ENCODE peak calls at places on chromosome 15, in four cellular contexts. O, F, J and L are unnamed samples.

GRCh38 chr15:47846911-47847310 is 129.6 kb downstream of the SEMA6D start:
- ATAC-seq in O (no peak), F (no peak), J (no peak), L (no peak)

GRCh38 chr15:57872281-57873010 is 165.9 kb downstream of the POLR2M start:
- ATAC-seq in O (peak), F (no peak), J (no peak), L (no peak)

GRCh38 chr15:45333550-45333949 is 44.8 kb downstream of the GATM start:
- ATAC-seq in O (no peak), F (no peak), J (peak), L (peak)

GRCh38 chr15:37893309-37893708 is 41.1 kb upstream of the TMCO5A start:
- ATAC-seq in O (no peak), F (no peak), J (no peak), L (no peak)

GRCh38 chr15:89335289-89336041 is 841 bp upstream of the POLG start:
- ATAC-seq in O (peak), F (no peak), J (peak), L (no peak)

GRCh38 chr15:59333401-59334062 is 39.1 kb downstream of the MYO1E start:
- ATAC-seq in O (no peak), F (no peak), J (no peak), L (no peak)

GRCh38 chr15:45646220-45646619 is 11.4 kb downstream of the SQOR start:
- ATAC-seq in O (no peak), F (no peak), J (no peak), L (no peak)

GRCh38 chr15:35308802-35309201 is 223.7 kb upstream of the NANOGP8 start:
- ATAC-seq in O (no peak), F (peak), J (no peak), L (peak)

GRCh38 chr15:37071134-37071533 is 29.2 kb downstream of the MEIS2 start:
- ATAC-seq in O (no peak), F (no peak), J (no peak), L (no peak)

GRCh38 chr15:99054892-99055291 is 47.3 kb upstream of the PGPEP1L start:
- ATAC-seq in O (no peak), F (no peak), J (no peak), L (no peak)

GRCh38 chr15:63073497-63074172 is 31.1 kb downstream of the TPM1 start:
- ATAC-seq in O (peak), F (peak), J (no peak), L (no peak)

GRCh38 chr15:40974921-40975320 is 21.6 kb downstream of the CHAC1 start:
- ATAC-seq in O (no peak), F (no peak), J (no peak), L (no peak)

GRCh38 chr15:51093865-51094605 is 671 bp downstream of the TNFAIP8L3 start:
- ATAC-seq in O (peak), F (peak), J (no peak), L (peak)

GRCh38 chr15:59794229-59794886 is 105.2 kb upstream of the BNIP2 start:
- ATAC-seq in O (no peak), F (no peak), J (no peak), L (no peak)

GRCh38 chr15:85277847-85278246 is 102.6 kb upstream of the AKAP13 start:
- ATAC-seq in O (no peak), F (no peak), J (no peak), L (no peak)

GRCh38 chr15:79933245-79933644 is 36.4 kb upstream of the MTHFS start:
- ATAC-seq in O (peak), F (no peak), J (no peak), L (no peak)

GRCh38 chr15:100929641-100930042 is 10.5 kb downstream of the LRRK1 start:
- ATAC-seq in O (no peak), F (no peak), J (no peak), L (no peak)

GRCh38 chr15:100928632-100929280 is 9.6 kb downstream of the LRRK1 start:
- ATAC-seq in O (no peak), F (no peak), J (no peak), L (no peak)

GRCh38 chr15:100930306-100930848 is 11.2 kb downstream of the LRRK1 start:
- ATAC-seq in O (no peak), F (no peak), J (no peak), L (no peak)

GRCh38 chr15:100932676-100933348 is 13.7 kb downstream of the LRRK1 start:
- ATAC-seq in O (no peak), F (no peak), J (no peak), L (no peak)

DNA sequence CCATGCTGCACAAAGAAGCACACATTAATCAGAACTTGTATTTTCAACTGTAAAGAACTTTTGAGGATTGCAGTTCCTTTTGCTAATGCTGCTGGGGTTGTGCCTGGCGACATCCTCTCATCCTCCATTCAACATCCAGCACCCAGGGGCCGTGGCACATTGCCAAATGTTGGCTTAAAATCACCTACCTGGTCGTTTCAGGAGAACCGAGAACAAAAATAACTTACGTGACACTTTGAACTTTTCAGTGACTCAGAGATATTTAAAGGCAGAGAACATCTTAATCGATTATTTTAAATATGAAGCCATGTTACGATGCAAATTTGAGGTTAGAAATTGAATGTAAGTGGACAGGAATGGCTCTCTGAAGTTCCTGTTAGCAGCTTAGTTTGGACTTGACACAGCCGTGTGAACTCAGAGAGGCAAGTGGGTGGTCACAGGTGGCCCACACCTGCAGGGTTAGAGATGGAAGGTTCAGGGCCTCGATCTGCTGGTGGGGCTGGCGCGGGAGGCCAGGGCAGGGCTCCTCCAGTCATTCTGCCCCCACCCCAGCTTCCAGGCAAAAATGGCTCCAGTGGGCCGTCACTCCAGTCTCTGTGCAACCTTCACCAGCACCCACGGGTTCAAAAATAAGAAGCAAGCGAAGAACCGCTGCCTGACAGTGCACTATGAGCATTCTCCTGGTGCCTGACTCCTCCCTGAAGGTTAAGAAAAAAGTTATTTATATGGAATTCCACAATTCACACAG is 12.2 kb downstream of the LRRK1 start:
- ATAC-seq in O (no peak), F (no peak), J (no peak), L (no peak)
- TF ChIP-seq POLR2A in O (no peak), F (no peak), J (no peak), L (no peak)

GRCh38 chr15:70855764-70856163 is 1.8 kb upstream of the LARP6 start:
- ATAC-seq in O (no peak), F (no peak), J (no peak), L (no peak)

GRCh38 chr15:70854669-70854976 is 666 bp upstream of the LARP6 start:
- ATAC-seq in O (peak), F (peak), J (no peak), L (peak)

GRCh38 chr15:70852501-70853269 is 1.3 kb downstream of the LARP6 start:
- ATAC-seq in O (no peak), F (peak), J (no peak), L (no peak)

GRCh38 chr15:70853270-70853854 is 595 bp downstream of the LARP6 start:
- ATAC-seq in O (peak), F (peak), J (no peak), L (peak)

GRCh38 chr15:70853855-70854668 is at the start of gene LARP6:
- ATAC-seq in O (peak), F (peak), J (no peak), L (peak)
- TF ChIP-seq POLR2A in O (peak), F (peak), J (no peak), L (peak)

DNA sequence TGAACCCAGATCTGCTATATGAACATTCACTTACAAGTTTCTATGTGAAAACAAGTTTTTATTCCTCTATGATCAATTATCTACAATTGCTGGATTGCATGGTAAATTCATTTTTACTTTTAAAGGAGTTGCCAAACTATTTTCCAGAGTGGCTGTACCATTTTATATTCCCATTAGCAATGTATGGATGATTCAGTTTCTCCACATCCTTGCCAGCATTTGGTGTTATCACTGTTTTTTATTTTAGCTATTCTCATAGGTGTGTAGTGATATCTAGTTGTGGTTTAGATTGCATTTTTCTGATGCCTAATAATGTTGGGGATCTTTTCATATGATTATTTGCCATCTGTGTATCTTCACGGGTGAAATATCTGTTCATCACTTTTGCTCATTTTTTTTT is 78.3 kb downstream of the APBA2 start:
- ATAC-seq in O (no peak), F (no peak), J (no peak), L (no peak)
- TF ChIP-seq POLR2A in O (no peak), F (no peak), J (no peak), L (no peak)

DNA sequence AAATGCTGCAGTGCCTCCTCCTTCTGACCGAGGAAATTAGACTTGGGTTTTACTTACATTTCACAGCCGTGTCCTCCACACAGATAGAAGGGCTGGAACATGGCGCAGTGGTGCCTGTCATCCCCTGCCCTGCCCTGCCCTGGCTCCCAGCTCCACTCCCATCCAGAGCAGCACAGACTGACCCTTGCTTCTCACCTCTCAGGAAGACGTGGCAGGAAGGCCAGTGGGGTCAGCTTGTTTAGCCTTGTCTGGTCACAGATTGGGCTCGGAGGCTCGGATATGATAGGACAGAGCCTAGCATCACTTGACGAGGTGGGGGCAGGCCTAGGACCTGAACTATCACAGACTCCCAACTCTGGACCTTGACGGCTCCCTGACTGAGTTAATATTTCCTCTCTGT is 88.5 kb downstream of the LINGO1 start:
- ATAC-seq in O (no peak), F (no peak), J (no peak), L (no peak)
- TF ChIP-seq POLR2A in O (no peak), F (no peak), J (no peak), L (no peak)

GRCh38 chr15:90881181-90881977 is 2.9 kb upstream of the FES start:
- ATAC-seq in O (no peak), F (no peak), J (no peak), L (no peak)

GRCh38 chr15:90882781-90883525 is 1.4 kb upstream of the FES start:
- ATAC-seq in O (no peak), F (no peak), J (no peak), L (no peak)

GRCh38 chr15:90883526-90883931 is 775 bp upstream of the FES start:
- ATAC-seq in O (no peak), F (no peak), J (no peak), L (no peak)

GRCh38 chr15:90880381-90881145 is 3.7 kb upstream of the FES start:
- ATAC-seq in O (no peak), F (no peak), J (no peak), L (no peak)

DNA sequence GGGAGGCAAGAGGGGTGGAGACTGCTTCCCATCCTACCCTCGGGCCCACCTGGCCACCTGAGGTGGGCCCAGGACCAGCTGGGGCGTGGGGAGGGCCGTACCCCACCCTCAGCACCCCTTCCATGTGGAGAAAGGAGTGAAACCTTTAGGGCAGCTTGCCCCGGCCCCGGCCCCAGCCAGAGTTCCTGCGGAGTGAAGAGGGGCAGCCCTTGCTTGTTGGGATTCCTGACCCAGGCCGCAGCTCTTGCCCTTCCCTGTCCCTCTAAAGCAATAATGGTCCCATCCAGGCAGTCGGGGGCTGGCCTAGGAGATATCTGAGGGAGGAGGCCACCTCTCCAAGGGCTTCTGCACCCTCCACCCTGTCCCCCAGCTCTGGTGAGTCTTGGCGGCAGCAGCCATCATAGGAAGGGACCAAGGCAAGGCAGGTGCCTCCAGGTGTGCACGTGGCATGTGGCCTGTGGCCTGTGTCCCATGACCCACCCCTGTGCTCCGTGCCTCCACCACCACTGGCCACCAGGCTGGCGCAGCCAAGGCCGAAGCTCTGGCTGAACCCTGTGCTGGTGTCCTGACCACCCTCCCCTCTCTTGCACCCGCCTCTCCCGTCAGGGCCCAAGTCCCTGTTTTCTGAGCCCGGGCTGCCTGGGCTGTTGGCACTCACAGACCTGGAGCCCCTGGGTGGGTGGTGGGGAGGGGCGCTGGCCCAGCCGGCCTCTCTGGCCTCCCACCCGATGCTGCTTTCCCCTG is 2.2 kb upstream of the FES start:
- ATAC-seq in O (no peak), F (no peak), J (no peak), L (no peak)
- TF ChIP-seq POLR2A in O (no peak), F (no peak), J (no peak), L (no peak)

GRCh38 chr15:78925956-78926743 is 18.7 kb downstream of the CTSH start:
- ATAC-seq in O (no peak), F (no peak), J (no peak), L (no peak)

GRCh38 chr15:78927077-78927790 is 17.6 kb downstream of the CTSH start:
- ATAC-seq in O (no peak), F (no peak), J (no peak), L (no peak)

GRCh38 chr15:78922527-78922926 is 22.3 kb downstream of the CTSH start:
- ATAC-seq in O (no peak), F (no peak), J (no peak), L (no peak)

GRCh38 chr15:78923480-78924360 is 21.1 kb downstream of the CTSH start:
- ATAC-seq in O (no peak), F (no peak), J (no peak), L (no peak)

DNA sequence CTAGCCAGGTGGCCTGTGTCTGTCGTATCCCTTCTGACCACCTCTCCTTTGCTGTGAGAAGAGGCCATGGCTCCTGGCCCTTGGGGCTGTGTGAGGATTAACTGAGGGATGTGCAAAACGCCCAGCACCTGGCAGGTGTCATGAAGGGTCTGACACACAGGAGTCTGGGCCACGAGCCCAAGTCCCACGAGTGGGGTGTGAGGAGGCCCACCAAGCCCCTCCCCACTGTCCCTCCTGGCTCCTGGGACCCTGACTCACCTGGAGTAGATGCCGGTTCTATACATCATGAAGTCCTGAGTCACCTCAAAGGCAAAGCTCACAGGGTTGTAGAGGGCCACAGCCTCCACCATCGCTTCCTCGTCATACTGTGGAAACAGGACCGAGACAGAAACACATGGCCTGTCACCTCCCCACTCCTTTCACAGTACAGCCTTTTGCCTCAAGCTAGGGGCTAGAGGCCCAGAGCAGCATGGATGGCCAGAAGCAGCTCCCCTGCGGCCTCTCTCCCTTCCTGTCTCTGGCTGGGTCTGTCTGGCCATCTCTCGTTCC is 19.7 kb downstream of the CTSH start:
- ATAC-seq in O (no peak), F (no peak), J (no peak), L (no peak)
- TF ChIP-seq POLR2A in O (no peak), F (no peak), J (no peak), L (no peak)

GRCh38 chr15:55196458-55197361 is at the start of gene RSL24D1:
- ATAC-seq in O (peak), F (peak), J (peak), L (peak)
- TF ChIP-seq POLR2A in O (peak), F (peak), J (peak), L (peak)

GRCh38 chr15:42273099-42273899 is at the start of the genes GANC and TMEM87A:
- ATAC-seq in O (peak), F (peak), J (peak), L (peak)
- TF ChIP-seq POLR2A in O (peak), F (peak), J (peak), L (peak)

GRCh38 chr15:80999623-81000036 is 1.1 kb upstream of the TLNRD1 start:
- ATAC-seq in O (no peak), F (no peak), J (no peak), L (no peak)
- TF ChIP-seq POLR2A in O (no peak), F (no peak), J (no peak), L (no peak)